ENCODE peak calls at places on chromosomes 3 and 15, in nine cellular contexts. X, N, C, B, Z, W, O, A and R are unnamed samples.

GRCh38 chr3:100354850-100355249 is 20.3 kb downstream of the NIT2 start:
- DNase-seq in B (peak; percentile 73), A (no peak), W (no peak), X (no peak), C (no peak), N (no peak), Z (no peak), O (no peak), R (no peak)

GRCh38 chr15:63372753-63373152 is 8.9 kb downstream of the CA12 start:
- DNase-seq in O (no peak), A (no peak), Z (no peak), W (no peak), X (no peak), B (no peak), N (no peak), C (no peak), R (peak; percentile 65)

GRCh38 chr3:149501524-149501923 is 27.0 kb downstream of the TM4SF4 start:
- DNase-seq in B (peak; percentile 82), Z (no peak), C (peak; percentile 46), X (no peak), A (no peak), N (no peak), W (no peak), O (no peak), R (peak; percentile 80)

GRCh38 chr3:156449712-156450574 is 105.0 kb downstream of the SSR3 start:
- DNase-seq in W (no peak), O (no peak), C (no peak), N (peak; percentile 7), X (no peak), A (peak; percentile 61), Z (no peak), B (peak; percentile 40), R (peak; percentile 33)

GRCh38 chr3:114706591-114707224 is 412.9 kb downstream of the TIGIT start:
- DNase-seq in O (no peak), N (no peak), B (peak; percentile 81), A (peak; percentile 85), X (no peak), C (peak; percentile 21), W (no peak), Z (no peak), R (peak; percentile 56)

GRCh38 chr3:30112904-30113484 is 493.4 kb upstream of the TGFBR2 start:
- DNase-seq in C (peak; percentile 23), X (no peak), Z (peak; percentile 60), W (no peak), O (no peak), A (peak; percentile 71), B (peak; percentile 65), N (peak; percentile 0), R (peak; percentile 47)

GRCh38 chr15:26451995-26452394 is 320.9 kb downstream of the GABRB3 start:
- DNase-seq in B (no peak), C (no peak), O (no peak), X (no peak), N (no peak), W (no peak), Z (no peak), A (no peak), R (no peak)

GRCh38 chr15:45187894-45188830 is at the start of gene SHF:
- DNase-seq in N (peak; percentile 66), A (no peak), C (peak; percentile 21), B (peak; percentile 27), X (peak; percentile 83), O (peak; percentile 96), W (no peak), Z (peak; percentile 65), R (peak; percentile 53)